ENCODE peak calls at places on chromosomes 2 and 18, in six cellular contexts. One of them, this sample, is unnamed.

GRCh38 chr2:67626076-67626475 is 228.9 kb downstream of the ETAA1 start:
- DNase-seq in HepG2: no peak
- DNase-seq in SK-N-SH: no peak
- DNase-seq in K562: no peak
- DNase-seq in GM12878: no peak
- DNase-seq in H1: no peak
- DNase-seq in this sample: no peak

GRCh38 chr2:46810195-46810594 is 105.4 kb downstream of the MCFD2 start:
- DNase-seq in K562: no peak
- DNase-seq in HepG2: no peak
- DNase-seq in SK-N-SH: peak; percentile 1
- DNase-seq in H1: no peak
- DNase-seq in GM12878: no peak
- DNase-seq in this sample: no peak

GRCh38 chr2:152126664-152127063 is 27.8 kb upstream of the CACNB4 start:
- DNase-seq in K562: no peak
- DNase-seq in HepG2: no peak
- DNase-seq in H1: no peak
- DNase-seq in SK-N-SH: no peak
- DNase-seq in GM12878: no peak
- DNase-seq in this sample: no peak

GRCh38 chr18:79484661-79485621 is 89.2 kb downstream of the NFATC1 start:
- DNase-seq in H1: no peak
- DNase-seq in GM12878: no peak
- DNase-seq in SK-N-SH: no peak
- DNase-seq in HepG2: peak; percentile 15
- DNase-seq in K562: no peak
- DNase-seq in this sample: no peak

GRCh38 chr2:237320801-237321563 is 93.0 kb downstream of the COL6A3 start:
- DNase-seq in GM12878: no peak
- DNase-seq in K562: no peak
- DNase-seq in H1: no peak
- DNase-seq in SK-N-SH: no peak
- DNase-seq in HepG2: no peak
- DNase-seq in this sample: no peak

GRCh38 chr2:3107567-3107966 is 270.1 kb downstream of the EIPR1 start:
- DNase-seq in GM12878: no peak
- DNase-seq in SK-N-SH: no peak
- DNase-seq in HepG2: no peak
- DNase-seq in K562: no peak
- DNase-seq in H1: peak; percentile 50
- DNase-seq in this sample: no peak

GRCh38 chr2:161171595-161171929 is 11.3 kb downstream of the TANK start:
- DNase-seq in HepG2: no peak
- DNase-seq in SK-N-SH: no peak
- DNase-seq in GM12878: no peak
- DNase-seq in K562: peak; percentile 22
- DNase-seq in H1: no peak
- DNase-seq in this sample: no peak

GRCh38 chr2:71852141-71852711 is 295.4 kb downstream of the CYP26B1 start:
- DNase-seq in SK-N-SH: peak; percentile 71
- DNase-seq in K562: no peak
- DNase-seq in GM12878: no peak
- DNase-seq in HepG2: no peak
- DNase-seq in H1: peak; percentile 52
- DNase-seq in this sample: no peak

GRCh38 chr2:145572238-145572637 is 1052.3 kb upstream of the ZEB2 start:
- DNase-seq in SK-N-SH: no peak
- DNase-seq in K562: no peak
- DNase-seq in GM12878: no peak
- DNase-seq in H1: no peak
- DNase-seq in HepG2: no peak
- DNase-seq in this sample: no peak

GRCh38 chr2:50782543-50782942 is 249.4 kb downstream of the NRXN1 start:
- DNase-seq in K562: no peak
- DNase-seq in HepG2: no peak
- DNase-seq in SK-N-SH: no peak
- DNase-seq in GM12878: no peak
- DNase-seq in H1: no peak
- DNase-seq in this sample: no peak

GRCh38 chr2:128610496-128610895 is 291.8 kb upstream of the HS6ST1 start:
- DNase-seq in SK-N-SH: no peak
- DNase-seq in HepG2: no peak
- DNase-seq in H1: no peak
- DNase-seq in K562: no peak
- DNase-seq in GM12878: no peak
- DNase-seq in this sample: no peak
- TF ChIP-seq JUND in SK-N-SH: no peak
- TF ChIP-seq JUND in HepG2: no peak
- TF ChIP-seq JUND in H1: no peak
- TF ChIP-seq JUND in K562: no peak
- TF ChIP-seq JUND in GM12878: no peak
- TF ChIP-seq JUND in this sample: no peak

DNA sequence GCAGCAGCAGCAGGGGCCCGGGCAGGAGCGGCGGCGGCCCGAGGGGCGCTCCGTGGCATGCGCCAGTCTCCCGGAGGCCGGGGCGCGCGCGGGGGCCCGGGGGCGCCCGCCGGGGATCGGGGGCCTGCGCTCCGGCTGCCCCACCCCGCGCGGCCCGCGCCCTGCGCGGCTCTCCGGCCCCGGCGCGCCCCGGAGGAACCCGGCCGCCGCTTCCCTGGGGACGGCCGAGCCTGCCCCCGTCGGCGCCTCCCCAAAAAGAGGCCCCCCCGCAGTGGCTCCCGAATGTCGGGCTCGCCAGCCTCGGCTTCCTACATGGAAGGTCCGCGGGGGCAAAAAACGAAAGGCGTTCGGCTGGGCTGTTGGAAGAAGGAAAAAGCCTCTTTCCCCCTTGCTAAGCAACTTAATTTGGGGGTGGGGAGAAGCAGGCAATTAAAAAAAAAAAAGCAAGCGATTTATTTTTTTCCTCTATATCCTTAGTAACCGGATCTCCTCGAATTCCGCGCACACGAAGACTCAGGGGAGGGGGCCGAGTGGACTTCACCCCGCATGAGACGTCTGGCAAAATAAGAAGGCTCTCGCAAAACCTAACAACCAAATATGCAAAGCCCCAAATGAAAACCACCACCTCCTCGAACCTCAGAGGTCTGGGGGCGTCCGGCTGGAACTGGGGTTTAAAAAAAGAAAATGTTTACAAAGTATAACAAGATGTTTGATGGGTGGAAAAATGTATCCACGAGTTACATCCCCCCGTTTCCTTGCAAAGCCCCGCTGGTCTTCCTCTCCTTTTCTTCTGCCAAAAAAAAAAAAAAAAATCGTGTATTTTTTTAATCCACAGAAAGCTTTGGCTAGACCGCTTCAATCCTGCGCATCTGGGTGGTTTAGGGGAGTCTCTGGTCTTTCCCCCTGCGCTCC is at the start of gene SMAD7:
- DNase-seq in HepG2: no peak
- DNase-seq in K562: no peak
- DNase-seq in GM12878: no peak
- DNase-seq in H1: no peak
- DNase-seq in SK-N-SH: peak; percentile 52
- DNase-seq in this sample: no peak
- H3K27ac ChIP-seq in HepG2: peak within 1 kb of the TSS; percentile 89
- H3K27ac ChIP-seq in K562: peak within 1 kb of the TSS; percentile 67
- H3K27ac ChIP-seq in GM12878: peak within 1 kb of the TSS; percentile 71
- H3K27ac ChIP-seq in H1: peak within 1 kb of the TSS; percentile 12
- H3K27ac ChIP-seq in SK-N-SH: peak within 1 kb of the TSS; percentile 84
- H3K27ac ChIP-seq in this sample: peak within 1 kb of the TSS; percentile 56

GRCh38 chr18:35507192-35507591 is 9.4 kb upstream of the INO80C start:
- DNase-seq in H1: peak; percentile 46
- DNase-seq in GM12878: no peak
- DNase-seq in K562: no peak
- DNase-seq in SK-N-SH: no peak
- DNase-seq in HepG2: no peak
- DNase-seq in this sample: no peak

GRCh38 chr18:35508030-35508429 is 10.3 kb upstream of the INO80C start:
- DNase-seq in SK-N-SH: no peak
- DNase-seq in HepG2: no peak
- DNase-seq in K562: no peak
- DNase-seq in H1: peak; percentile 38
- DNase-seq in GM12878: no peak
- DNase-seq in this sample: no peak

GRCh38 chr18:35510071-35511010 is 12.6 kb upstream of the INO80C start:
- DNase-seq in K562: no peak
- DNase-seq in H1: peak; percentile 31
- DNase-seq in GM12878: no peak
- DNase-seq in HepG2: no peak
- DNase-seq in SK-N-SH: no peak
- DNase-seq in this sample: no peak

GRCh38 chr18:35507623-35508022 is 9.9 kb upstream of the INO80C start:
- DNase-seq in HepG2: peak; percentile 36
- DNase-seq in GM12878: no peak
- DNase-seq in K562: no peak
- DNase-seq in H1: peak; percentile 6
- DNase-seq in SK-N-SH: no peak
- DNase-seq in this sample: no peak

GRCh38 chr18:35508746-35509338 is 11.1 kb upstream of the INO80C start:
- DNase-seq in H1: peak; percentile 37
- DNase-seq in K562: no peak
- DNase-seq in SK-N-SH: no peak
- DNase-seq in HepG2: no peak
- DNase-seq in GM12878: no peak
- DNase-seq in this sample: no peak
- TF ChIP-seq JUND in H1: no peak
- TF ChIP-seq JUND in K562: no peak
- TF ChIP-seq JUND in SK-N-SH: no peak
- TF ChIP-seq JUND in HepG2: no peak
- TF ChIP-seq JUND in GM12878: no peak
- TF ChIP-seq JUND in this sample: no peak

GRCh38 chr2:216094701-216095100 is 13.0 kb downstream of the TMEM169 start:
- DNase-seq in K562: no peak
- DNase-seq in SK-N-SH: no peak
- DNase-seq in HepG2: no peak
- DNase-seq in H1: no peak
- DNase-seq in GM12878: no peak
- DNase-seq in this sample: no peak

GRCh38 chr2:216086207-216086893 is 4.6 kb downstream of the TMEM169 start:
- DNase-seq in K562: no peak
- DNase-seq in H1: no peak
- DNase-seq in SK-N-SH: no peak
- DNase-seq in GM12878: no peak
- DNase-seq in HepG2: no peak
- DNase-seq in this sample: no peak

GRCh38 chr2:216090369-216090786 is 8.7 kb downstream of the TMEM169 start:
- DNase-seq in HepG2: no peak
- DNase-seq in GM12878: no peak
- DNase-seq in H1: no peak
- DNase-seq in K562: no peak
- DNase-seq in SK-N-SH: no peak
- DNase-seq in this sample: no peak
- H3K27ac ChIP-seq in HepG2: no peak overlapping the region
- H3K27ac ChIP-seq in GM12878: peak overlapping the region; percentile 49
- H3K27ac ChIP-seq in H1: no peak overlapping the region
- H3K27ac ChIP-seq in K562: no peak overlapping the region
- H3K27ac ChIP-seq in SK-N-SH: peak overlapping the region; percentile 30
- H3K27ac ChIP-seq in this sample: no peak overlapping the region

DNA sequence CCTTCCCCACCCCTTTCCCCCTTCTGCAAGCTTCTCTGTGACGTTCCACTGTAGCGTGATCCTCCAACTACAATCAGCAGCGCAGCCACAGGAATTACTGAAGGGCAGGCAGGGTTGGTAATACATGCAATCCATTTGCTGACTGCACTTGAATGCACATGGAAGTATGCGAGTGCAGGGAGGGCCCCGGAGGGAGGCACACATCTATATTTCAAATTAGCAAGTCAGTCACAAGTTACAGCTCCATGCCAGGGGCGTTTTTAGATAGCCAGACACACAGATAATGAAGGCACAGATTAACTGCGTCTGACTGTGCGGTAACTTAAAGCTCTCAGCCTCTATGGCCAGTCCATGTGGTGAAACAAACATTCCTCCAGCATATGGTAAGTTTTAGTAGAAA is 209.2 kb upstream of the GATA6 start:
- DNase-seq in GM12878: no peak
- DNase-seq in SK-N-SH: no peak
- DNase-seq in H1: no peak
- DNase-seq in K562: no peak
- DNase-seq in HepG2: no peak
- DNase-seq in this sample: no peak
- TF ChIP-seq JUND in GM12878: no peak
- TF ChIP-seq JUND in SK-N-SH: no peak
- TF ChIP-seq JUND in H1: no peak
- TF ChIP-seq JUND in K562: no peak
- TF ChIP-seq JUND in HepG2: no peak
- TF ChIP-seq JUND in this sample: no peak

DNA sequence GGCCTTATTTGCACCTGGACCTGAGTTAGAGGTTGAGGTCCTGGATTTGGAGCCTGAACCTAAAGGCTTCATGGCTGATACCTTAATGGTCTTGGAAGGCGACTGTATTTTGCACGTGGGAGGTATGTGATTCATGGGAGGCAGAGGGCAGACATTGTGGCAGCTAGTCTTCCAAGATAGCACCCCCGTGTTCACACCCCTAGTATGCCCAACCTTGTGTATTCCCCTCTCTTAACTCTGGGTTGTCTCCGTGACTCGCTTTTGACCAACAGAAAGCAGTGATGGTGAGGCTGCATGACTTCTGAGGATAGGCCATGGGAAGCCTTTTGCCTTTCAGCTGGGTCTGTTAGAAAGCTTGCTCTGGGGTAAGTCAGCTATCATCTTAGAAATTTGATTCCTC is 45.8 kb upstream of the HAAO start:
- DNase-seq in SK-N-SH: no peak
- DNase-seq in HepG2: no peak
- DNase-seq in GM12878: no peak
- DNase-seq in H1: peak; percentile 26
- DNase-seq in K562: no peak
- DNase-seq in this sample: no peak
- H3K27ac ChIP-seq in SK-N-SH: no peak overlapping the region
- H3K27ac ChIP-seq in HepG2: no peak overlapping the region
- H3K27ac ChIP-seq in GM12878: no peak overlapping the region
- H3K27ac ChIP-seq in H1: no peak overlapping the region
- H3K27ac ChIP-seq in K562: no peak overlapping the region
- H3K27ac ChIP-seq in this sample: no peak overlapping the region